ENCODE peak calls at places on chromosomes 4 and X, in ten cellular contexts. One of them, this sample, is unnamed.

GRCh38 chr4:109553130-109553529 is 6.9 kb upstream of the MCUB start:
- DNase-seq in germinal center: no peak
- DNase-seq in coronary artery: no peak
- DNase-seq in A549: no peak
- DNase-seq in fibroblast of villous mesenchyme: no peak
- DNase-seq in NCI-H1092: no peak
- DNase-seq in HEK293T: no peak
- DNase-seq in thyroid gland: no peak
- DNase-seq in activated naive CD4-positive, alpha-beta T cell treated with anti-CD3 and anti-CD28 coated beads for 36 hours: no peak
- DNase-seq in naive thymus-derived CD4-positive, alpha-beta T cell: no peak
- DNase-seq in this sample: no peak

GRCh38 chr4:179292443-179292842 is 1850.2 kb upstream of the AGA start:
- DNase-seq in germinal center: no peak
- DNase-seq in coronary artery: no peak
- DNase-seq in A549: no peak
- DNase-seq in fibroblast of villous mesenchyme: no peak
- DNase-seq in NCI-H1092: no peak
- DNase-seq in HEK293T: no peak
- DNase-seq in thyroid gland: no peak
- DNase-seq in activated naive CD4-positive, alpha-beta T cell treated with anti-CD3 and anti-CD28 coated beads for 36 hours: no peak
- DNase-seq in naive thymus-derived CD4-positive, alpha-beta T cell: no peak
- DNase-seq in this sample: no peak

GRCh38 chrX:65697915-65698796 is 30.7 kb downstream of the MSN start:
- DNase-seq in germinal center: peak; percentile 42
- DNase-seq in coronary artery: no peak
- DNase-seq in A549: no peak
- DNase-seq in fibroblast of villous mesenchyme: peak; percentile 44
- DNase-seq in NCI-H1092: no peak
- DNase-seq in HEK293T: no peak
- DNase-seq in thyroid gland: peak; percentile 77
- DNase-seq in activated naive CD4-positive, alpha-beta T cell treated with anti-CD3 and anti-CD28 coated beads for 36 hours: peak; percentile 82
- DNase-seq in naive thymus-derived CD4-positive, alpha-beta T cell: peak; percentile 79
- DNase-seq in this sample: peak; percentile 71

GRCh38 chr4:67699603-67700002 is 1.4 kb downstream of the UBA6 start:
- DNase-seq in germinal center: no peak
- DNase-seq in coronary artery: no peak
- DNase-seq in A549: no peak
- DNase-seq in fibroblast of villous mesenchyme: peak; percentile 31
- DNase-seq in NCI-H1092: no peak
- DNase-seq in HEK293T: no peak
- DNase-seq in thyroid gland: no peak
- DNase-seq in activated naive CD4-positive, alpha-beta T cell treated with anti-CD3 and anti-CD28 coated beads for 36 hours: no peak
- DNase-seq in naive thymus-derived CD4-positive, alpha-beta T cell: no peak
- DNase-seq in this sample: no peak

GRCh38 chrX:70476934-70477733 is 32.5 kb downstream of the DLG3 start:
- DNase-seq in germinal center: no peak
- DNase-seq in coronary artery: no peak
- DNase-seq in A549: peak; percentile 28
- DNase-seq in fibroblast of villous mesenchyme: peak; percentile 83
- DNase-seq in NCI-H1092: no peak
- DNase-seq in HEK293T: no peak
- DNase-seq in thyroid gland: peak; percentile 54
- DNase-seq in activated naive CD4-positive, alpha-beta T cell treated with anti-CD3 and anti-CD28 coated beads for 36 hours: no peak
- DNase-seq in naive thymus-derived CD4-positive, alpha-beta T cell: no peak
- DNase-seq in this sample: peak; percentile 89

GRCh38 chr4:3388461-3389185 is 53.1 kb upstream of the HGFAC start:
- DNase-seq in germinal center: peak; percentile 57
- DNase-seq in coronary artery: no peak
- DNase-seq in A549: no peak
- DNase-seq in fibroblast of villous mesenchyme: peak; percentile 86
- DNase-seq in NCI-H1092: no peak
- DNase-seq in HEK293T: no peak
- DNase-seq in thyroid gland: peak; percentile 69
- DNase-seq in activated naive CD4-positive, alpha-beta T cell treated with anti-CD3 and anti-CD28 coated beads for 36 hours: no peak
- DNase-seq in naive thymus-derived CD4-positive, alpha-beta T cell: no peak
- DNase-seq in this sample: no peak

GRCh38 chrX:103817502-103817901 is 14.6 kb downstream of the RAB9B start:
- DNase-seq in germinal center: peak; percentile 14
- DNase-seq in coronary artery: no peak
- DNase-seq in A549: no peak
- DNase-seq in fibroblast of villous mesenchyme: peak; percentile 51
- DNase-seq in NCI-H1092: peak; percentile 51
- DNase-seq in HEK293T: peak; percentile 59
- DNase-seq in thyroid gland: no peak
- DNase-seq in activated naive CD4-positive, alpha-beta T cell treated with anti-CD3 and anti-CD28 coated beads for 36 hours: peak; percentile 25
- DNase-seq in naive thymus-derived CD4-positive, alpha-beta T cell: peak; percentile 60
- DNase-seq in this sample: peak; percentile 88

GRCh38 chrX:141732031-141732430 is 33.5 kb upstream of the SPANXD start:
- DNase-seq in germinal center: no peak
- DNase-seq in coronary artery: no peak
- DNase-seq in A549: no peak
- DNase-seq in fibroblast of villous mesenchyme: peak; percentile 1
- DNase-seq in NCI-H1092: no peak
- DNase-seq in HEK293T: no peak
- DNase-seq in thyroid gland: no peak
- DNase-seq in activated naive CD4-positive, alpha-beta T cell treated with anti-CD3 and anti-CD28 coated beads for 36 hours: no peak
- DNase-seq in naive thymus-derived CD4-positive, alpha-beta T cell: no peak
- DNase-seq in this sample: no peak

GRCh38 chrX:41029332-41029731 is 55.9 kb upstream of the USP9X start:
- DNase-seq in germinal center: no peak
- DNase-seq in coronary artery: no peak
- DNase-seq in A549: no peak
- DNase-seq in fibroblast of villous mesenchyme: no peak
- DNase-seq in NCI-H1092: no peak
- DNase-seq in HEK293T: no peak
- DNase-seq in thyroid gland: no peak
- DNase-seq in activated naive CD4-positive, alpha-beta T cell treated with anti-CD3 and anti-CD28 coated beads for 36 hours: no peak
- DNase-seq in naive thymus-derived CD4-positive, alpha-beta T cell: no peak
- DNase-seq in this sample: no peak

GRCh38 chr4:24991015-24991414 is 39.7 kb downstream of the LGI2 start:
- DNase-seq in germinal center: no peak
- DNase-seq in coronary artery: no peak
- DNase-seq in A549: no peak
- DNase-seq in fibroblast of villous mesenchyme: peak; percentile 36
- DNase-seq in NCI-H1092: no peak
- DNase-seq in HEK293T: no peak
- DNase-seq in thyroid gland: no peak
- DNase-seq in activated naive CD4-positive, alpha-beta T cell treated with anti-CD3 and anti-CD28 coated beads for 36 hours: no peak
- DNase-seq in naive thymus-derived CD4-positive, alpha-beta T cell: no peak
- DNase-seq in this sample: no peak

GRCh38 chr4:98688416-98689290 is 30.2 kb upstream of the TSPAN5 start:
- DNase-seq in germinal center: no peak
- DNase-seq in coronary artery: no peak
- DNase-seq in A549: peak; percentile 5
- DNase-seq in fibroblast of villous mesenchyme: peak; percentile 60
- DNase-seq in NCI-H1092: no peak
- DNase-seq in HEK293T: no peak
- DNase-seq in thyroid gland: no peak
- DNase-seq in activated naive CD4-positive, alpha-beta T cell treated with anti-CD3 and anti-CD28 coated beads for 36 hours: peak; percentile 53
- DNase-seq in naive thymus-derived CD4-positive, alpha-beta T cell: peak; percentile 44
- DNase-seq in this sample: no peak

GRCh38 chr4:106694232-106694631 is 325.7 kb upstream of the GIMD1 start:
- DNase-seq in germinal center: no peak
- DNase-seq in coronary artery: no peak
- DNase-seq in A549: no peak
- DNase-seq in fibroblast of villous mesenchyme: no peak
- DNase-seq in NCI-H1092: no peak
- DNase-seq in HEK293T: no peak
- DNase-seq in thyroid gland: no peak
- DNase-seq in activated naive CD4-positive, alpha-beta T cell treated with anti-CD3 and anti-CD28 coated beads for 36 hours: no peak
- DNase-seq in naive thymus-derived CD4-positive, alpha-beta T cell: no peak
- DNase-seq in this sample: no peak

GRCh38 chr4:153611679-153612078 is 72.4 kb upstream of the TLR2 start:
- DNase-seq in germinal center: no peak
- DNase-seq in coronary artery: no peak
- DNase-seq in A549: no peak
- DNase-seq in fibroblast of villous mesenchyme: peak; percentile 38
- DNase-seq in NCI-H1092: no peak
- DNase-seq in HEK293T: no peak
- DNase-seq in thyroid gland: no peak
- DNase-seq in activated naive CD4-positive, alpha-beta T cell treated with anti-CD3 and anti-CD28 coated beads for 36 hours: no peak
- DNase-seq in naive thymus-derived CD4-positive, alpha-beta T cell: no peak
- DNase-seq in this sample: no peak

GRCh38 chr4:102526532-102526931 is 25.4 kb downstream of the NFKB1 start:
- DNase-seq in germinal center: no peak
- DNase-seq in coronary artery: no peak
- DNase-seq in A549: no peak
- DNase-seq in fibroblast of villous mesenchyme: no peak
- DNase-seq in NCI-H1092: no peak
- DNase-seq in HEK293T: no peak
- DNase-seq in thyroid gland: no peak
- DNase-seq in activated naive CD4-positive, alpha-beta T cell treated with anti-CD3 and anti-CD28 coated beads for 36 hours: no peak
- DNase-seq in naive thymus-derived CD4-positive, alpha-beta T cell: no peak
- DNase-seq in this sample: no peak

GRCh38 chrX:69028761-69029120 is 136.5 kb downstream of the PJA1 start:
- DNase-seq in germinal center: no peak
- DNase-seq in coronary artery: no peak
- DNase-seq in A549: no peak
- DNase-seq in fibroblast of villous mesenchyme: no peak
- DNase-seq in NCI-H1092: no peak
- DNase-seq in HEK293T: peak; percentile 2
- DNase-seq in thyroid gland: no peak
- DNase-seq in activated naive CD4-positive, alpha-beta T cell treated with anti-CD3 and anti-CD28 coated beads for 36 hours: no peak
- DNase-seq in naive thymus-derived CD4-positive, alpha-beta T cell: no peak
- DNase-seq in this sample: no peak

GRCh38 chr4:89539797-89540711 is 232.5 kb upstream of the GPRIN3 start:
- DNase-seq in germinal center: no peak
- DNase-seq in coronary artery: no peak
- DNase-seq in A549: no peak
- DNase-seq in fibroblast of villous mesenchyme: peak; percentile 48
- DNase-seq in NCI-H1092: no peak
- DNase-seq in HEK293T: no peak
- DNase-seq in thyroid gland: no peak
- DNase-seq in activated naive CD4-positive, alpha-beta T cell treated with anti-CD3 and anti-CD28 coated beads for 36 hours: no peak
- DNase-seq in naive thymus-derived CD4-positive, alpha-beta T cell: no peak
- DNase-seq in this sample: peak; percentile 5

GRCh38 chrX:39759526-39760224 is 338.1 kb downstream of the BCOR start:
- DNase-seq in germinal center: no peak
- DNase-seq in coronary artery: peak; percentile 84
- DNase-seq in A549: peak; percentile 45
- DNase-seq in fibroblast of villous mesenchyme: peak; percentile 63
- DNase-seq in NCI-H1092: peak; percentile 62
- DNase-seq in HEK293T: no peak
- DNase-seq in thyroid gland: peak; percentile 81
- DNase-seq in activated naive CD4-positive, alpha-beta T cell treated with anti-CD3 and anti-CD28 coated beads for 36 hours: no peak
- DNase-seq in naive thymus-derived CD4-positive, alpha-beta T cell: no peak
- DNase-seq in this sample: peak; percentile 24

GRCh38 chr4:176277162-176277904 is 8.3 kb upstream of the ASB5 start:
- DNase-seq in germinal center: peak; percentile 34
- DNase-seq in coronary artery: no peak
- DNase-seq in A549: peak; percentile 55
- DNase-seq in fibroblast of villous mesenchyme: peak; percentile 76
- DNase-seq in NCI-H1092: peak; percentile 57
- DNase-seq in HEK293T: peak; percentile 73
- DNase-seq in thyroid gland: peak; percentile 73
- DNase-seq in activated naive CD4-positive, alpha-beta T cell treated with anti-CD3 and anti-CD28 coated beads for 36 hours: peak; percentile 32
- DNase-seq in naive thymus-derived CD4-positive, alpha-beta T cell: no peak
- DNase-seq in this sample: peak; percentile 27

GRCh38 chr4:176261018-176261417 is 8.0 kb downstream of the ASB5 start:
- DNase-seq in germinal center: no peak
- DNase-seq in coronary artery: no peak
- DNase-seq in A549: no peak
- DNase-seq in fibroblast of villous mesenchyme: no peak
- DNase-seq in NCI-H1092: no peak
- DNase-seq in HEK293T: no peak
- DNase-seq in thyroid gland: no peak
- DNase-seq in activated naive CD4-positive, alpha-beta T cell treated with anti-CD3 and anti-CD28 coated beads for 36 hours: no peak
- DNase-seq in naive thymus-derived CD4-positive, alpha-beta T cell: no peak
- DNase-seq in this sample: no peak

GRCh38 chrX:140762061-140762460 is 52.5 kb downstream of the LINC00632 start:
- DNase-seq in germinal center: peak; percentile 1
- DNase-seq in coronary artery: no peak
- DNase-seq in A549: peak; percentile 21
- DNase-seq in fibroblast of villous mesenchyme: peak; percentile 52
- DNase-seq in NCI-H1092: no peak
- DNase-seq in HEK293T: peak; percentile 54
- DNase-seq in thyroid gland: peak; percentile 31
- DNase-seq in activated naive CD4-positive, alpha-beta T cell treated with anti-CD3 and anti-CD28 coated beads for 36 hours: peak; percentile 45
- DNase-seq in naive thymus-derived CD4-positive, alpha-beta T cell: peak; percentile 37
- DNase-seq in this sample: peak; percentile 72

GRCh38 chr4:158513246-158513645 is 8.4 kb upstream of the RXFP1 start:
- DNase-seq in germinal center: no peak
- DNase-seq in coronary artery: no peak
- DNase-seq in A549: no peak
- DNase-seq in fibroblast of villous mesenchyme: no peak
- DNase-seq in NCI-H1092: no peak
- DNase-seq in HEK293T: no peak
- DNase-seq in thyroid gland: no peak
- DNase-seq in activated naive CD4-positive, alpha-beta T cell treated with anti-CD3 and anti-CD28 coated beads for 36 hours: no peak
- DNase-seq in naive thymus-derived CD4-positive, alpha-beta T cell: no peak
- DNase-seq in this sample: no peak

GRCh38 chr4:20305976-20306375 is 54.3 kb downstream of the SLIT2 start:
- DNase-seq in germinal center: no peak
- DNase-seq in coronary artery: no peak
- DNase-seq in A549: no peak
- DNase-seq in fibroblast of villous mesenchyme: peak; percentile 61
- DNase-seq in NCI-H1092: peak; percentile 11
- DNase-seq in HEK293T: no peak
- DNase-seq in thyroid gland: no peak
- DNase-seq in activated naive CD4-positive, alpha-beta T cell treated with anti-CD3 and anti-CD28 coated beads for 36 hours: no peak
- DNase-seq in naive thymus-derived CD4-positive, alpha-beta T cell: no peak
- DNase-seq in this sample: no peak

GRCh38 chrX:685120-686032 is 54.8 kb downstream of the SHOX start:
- DNase-seq in germinal center: no peak
- DNase-seq in coronary artery: no peak
- DNase-seq in A549: no peak
- DNase-seq in fibroblast of villous mesenchyme: no peak
- DNase-seq in NCI-H1092: no peak
- DNase-seq in HEK293T: no peak
- DNase-seq in thyroid gland: no peak
- DNase-seq in activated naive CD4-positive, alpha-beta T cell treated with anti-CD3 and anti-CD28 coated beads for 36 hours: no peak
- DNase-seq in naive thymus-derived CD4-positive, alpha-beta T cell: no peak
- DNase-seq in this sample: no peak

GRCh38 chr4:79498282-79498681 is 90.3 kb upstream of the GK2 start:
- DNase-seq in germinal center: no peak
- DNase-seq in coronary artery: no peak
- DNase-seq in A549: no peak
- DNase-seq in fibroblast of villous mesenchyme: peak; percentile 47
- DNase-seq in NCI-H1092: no peak
- DNase-seq in HEK293T: no peak
- DNase-seq in thyroid gland: no peak
- DNase-seq in activated naive CD4-positive, alpha-beta T cell treated with anti-CD3 and anti-CD28 coated beads for 36 hours: no peak
- DNase-seq in naive thymus-derived CD4-positive, alpha-beta T cell: no peak
- DNase-seq in this sample: no peak

GRCh38 chrX:154779261-154779660 is 16.6 kb downstream of the DKC1 start:
- DNase-seq in germinal center: no peak
- DNase-seq in coronary artery: no peak
- DNase-seq in A549: no peak
- DNase-seq in fibroblast of villous mesenchyme: peak; percentile 49
- DNase-seq in NCI-H1092: no peak
- DNase-seq in HEK293T: no peak
- DNase-seq in thyroid gland: no peak
- DNase-seq in activated naive CD4-positive, alpha-beta T cell treated with anti-CD3 and anti-CD28 coated beads for 36 hours: no peak
- DNase-seq in naive thymus-derived CD4-positive, alpha-beta T cell: no peak
- DNase-seq in this sample: no peak

GRCh38 chr4:158750379-158750778 is 18.4 kb upstream of the FNIP2 start:
- DNase-seq in germinal center: no peak
- DNase-seq in coronary artery: no peak
- DNase-seq in A549: no peak
- DNase-seq in fibroblast of villous mesenchyme: peak; percentile 46
- DNase-seq in NCI-H1092: no peak
- DNase-seq in HEK293T: no peak
- DNase-seq in thyroid gland: no peak
- DNase-seq in activated naive CD4-positive, alpha-beta T cell treated with anti-CD3 and anti-CD28 coated beads for 36 hours: no peak
- DNase-seq in naive thymus-derived CD4-positive, alpha-beta T cell: no peak
- DNase-seq in this sample: no peak

GRCh38 chrX:40922307-40922706 is 162.9 kb upstream of the USP9X start:
- DNase-seq in germinal center: no peak
- DNase-seq in coronary artery: no peak
- DNase-seq in A549: no peak
- DNase-seq in fibroblast of villous mesenchyme: peak; percentile 91
- DNase-seq in NCI-H1092: no peak
- DNase-seq in HEK293T: no peak
- DNase-seq in thyroid gland: no peak
- DNase-seq in activated naive CD4-positive, alpha-beta T cell treated with anti-CD3 and anti-CD28 coated beads for 36 hours: no peak
- DNase-seq in naive thymus-derived CD4-positive, alpha-beta T cell: no peak
- DNase-seq in this sample: peak; percentile 68

GRCh38 chr4:177077572-177077971 is 232.1 kb upstream of the NEIL3 start:
- DNase-seq in germinal center: no peak
- DNase-seq in coronary artery: no peak
- DNase-seq in A549: no peak
- DNase-seq in fibroblast of villous mesenchyme: no peak
- DNase-seq in NCI-H1092: no peak
- DNase-seq in HEK293T: no peak
- DNase-seq in thyroid gland: no peak
- DNase-seq in activated naive CD4-positive, alpha-beta T cell treated with anti-CD3 and anti-CD28 coated beads for 36 hours: no peak
- DNase-seq in naive thymus-derived CD4-positive, alpha-beta T cell: no peak
- DNase-seq in this sample: no peak

This sample was measured in HT-29.